ENCODE peak calls at places on chromosomes 2 and 18, in nine cellular contexts. One of them, this sample, is unnamed.

GRCh38 chr2:1854747-1855146 is 110.4 kb upstream of the PXDN start:
- DNase-seq in GM23248: peak
- DNase-seq in activated CD4-positive, alpha-beta T cell treated with anti-CD3 and anti-CD28 coated beads, Interleukin-2, amount 50 U/mL, for 4 hours: no peak
- DNase-seq in stimulated activated CD8-positive, alpha-beta memory T cell treated with anti-CD3 and anti-CD28 coated beads, Interleukin-7, amount 100 ng/mL, for 1 hour: no peak
- DNase-seq in T-helper 2 cell: no peak
- DNase-seq in PC-9: no peak
- DNase-seq in Panc1: peak
- DNase-seq in posterior cingulate gyrus: peak
- DNase-seq in myocyte: peak
- DNase-seq in this sample: no peak

GRCh38 chr2:237693281-237694039 is 66.1 kb downstream of the LRRFIP1 start:
- DNase-seq in Panc1: peak
- DNase-seq in activated CD4-positive, alpha-beta T cell treated with anti-CD3 and anti-CD28 coated beads, Interleukin-2, amount 50 U/mL, for 4 hours: no peak
- DNase-seq in posterior cingulate gyrus: no peak
- DNase-seq in T-helper 2 cell: no peak
- DNase-seq in myocyte: no peak
- DNase-seq in GM23248: peak
- DNase-seq in stimulated activated CD8-positive, alpha-beta memory T cell treated with anti-CD3 and anti-CD28 coated beads, Interleukin-7, amount 100 ng/mL, for 1 hour: no peak
- DNase-seq in PC-9: peak
- DNase-seq in this sample: peak

GRCh38 chr2:235416816-235417499 is 76.9 kb upstream of the AGAP1 start:
- DNase-seq in Panc1: no peak
- DNase-seq in activated CD4-positive, alpha-beta T cell treated with anti-CD3 and anti-CD28 coated beads, Interleukin-2, amount 50 U/mL, for 4 hours: no peak
- DNase-seq in stimulated activated CD8-positive, alpha-beta memory T cell treated with anti-CD3 and anti-CD28 coated beads, Interleukin-7, amount 100 ng/mL, for 1 hour: no peak
- DNase-seq in GM23248: peak
- DNase-seq in myocyte: peak
- DNase-seq in T-helper 2 cell: no peak
- DNase-seq in PC-9: no peak
- DNase-seq in posterior cingulate gyrus: no peak
- DNase-seq in this sample: no peak

GRCh38 chr2:10414000-10414451 is 34.1 kb downstream of the ODC1 start:
- DNase-seq in myocyte: peak
- DNase-seq in stimulated activated CD8-positive, alpha-beta memory T cell treated with anti-CD3 and anti-CD28 coated beads, Interleukin-7, amount 100 ng/mL, for 1 hour: no peak
- DNase-seq in posterior cingulate gyrus: no peak
- DNase-seq in PC-9: peak
- DNase-seq in activated CD4-positive, alpha-beta T cell treated with anti-CD3 and anti-CD28 coated beads, Interleukin-2, amount 50 U/mL, for 4 hours: no peak
- DNase-seq in GM23248: peak
- DNase-seq in T-helper 2 cell: no peak
- DNase-seq in Panc1: no peak
- DNase-seq in this sample: no peak

GRCh38 chr2:113041871-113042270 is 10.8 kb downstream of the IL36B start:
- DNase-seq in activated CD4-positive, alpha-beta T cell treated with anti-CD3 and anti-CD28 coated beads, Interleukin-2, amount 50 U/mL, for 4 hours: no peak
- DNase-seq in Panc1: no peak
- DNase-seq in stimulated activated CD8-positive, alpha-beta memory T cell treated with anti-CD3 and anti-CD28 coated beads, Interleukin-7, amount 100 ng/mL, for 1 hour: no peak
- DNase-seq in myocyte: no peak
- DNase-seq in posterior cingulate gyrus: no peak
- DNase-seq in PC-9: no peak
- DNase-seq in T-helper 2 cell: no peak
- DNase-seq in GM23248: no peak
- DNase-seq in this sample: no peak

GRCh38 chr2:206323486-206323885 is 49.0 kb downstream of the ZDBF2 start:
- DNase-seq in posterior cingulate gyrus: no peak
- DNase-seq in PC-9: no peak
- DNase-seq in GM23248: no peak
- DNase-seq in T-helper 2 cell: no peak
- DNase-seq in Panc1: no peak
- DNase-seq in stimulated activated CD8-positive, alpha-beta memory T cell treated with anti-CD3 and anti-CD28 coated beads, Interleukin-7, amount 100 ng/mL, for 1 hour: no peak
- DNase-seq in activated CD4-positive, alpha-beta T cell treated with anti-CD3 and anti-CD28 coated beads, Interleukin-2, amount 50 U/mL, for 4 hours: no peak
- DNase-seq in myocyte: no peak
- DNase-seq in this sample: no peak

GRCh38 chr2:169716938-169717690 is 16.5 kb upstream of the KLHL23 start:
- DNase-seq in posterior cingulate gyrus: no peak
- DNase-seq in PC-9: no peak
- DNase-seq in myocyte: no peak
- DNase-seq in activated CD4-positive, alpha-beta T cell treated with anti-CD3 and anti-CD28 coated beads, Interleukin-2, amount 50 U/mL, for 4 hours: no peak
- DNase-seq in GM23248: no peak
- DNase-seq in stimulated activated CD8-positive, alpha-beta memory T cell treated with anti-CD3 and anti-CD28 coated beads, Interleukin-7, amount 100 ng/mL, for 1 hour: no peak
- DNase-seq in Panc1: no peak
- DNase-seq in T-helper 2 cell: no peak
- DNase-seq in this sample: no peak

GRCh38 chr2:73162856-73163521 is 39.4 kb upstream of the NOTO start:
- DNase-seq in stimulated activated CD8-positive, alpha-beta memory T cell treated with anti-CD3 and anti-CD28 coated beads, Interleukin-7, amount 100 ng/mL, for 1 hour: no peak
- DNase-seq in activated CD4-positive, alpha-beta T cell treated with anti-CD3 and anti-CD28 coated beads, Interleukin-2, amount 50 U/mL, for 4 hours: no peak
- DNase-seq in T-helper 2 cell: no peak
- DNase-seq in posterior cingulate gyrus: no peak
- DNase-seq in myocyte: no peak
- DNase-seq in GM23248: no peak
- DNase-seq in PC-9: peak
- DNase-seq in Panc1: no peak
- DNase-seq in this sample: no peak

GRCh38 chr18:11664286-11664685 is 24.8 kb upstream of the GNAL start:
- DNase-seq in Panc1: no peak
- DNase-seq in stimulated activated CD8-positive, alpha-beta memory T cell treated with anti-CD3 and anti-CD28 coated beads, Interleukin-7, amount 100 ng/mL, for 1 hour: no peak
- DNase-seq in activated CD4-positive, alpha-beta T cell treated with anti-CD3 and anti-CD28 coated beads, Interleukin-2, amount 50 U/mL, for 4 hours: no peak
- DNase-seq in T-helper 2 cell: no peak
- DNase-seq in PC-9: no peak
- DNase-seq in posterior cingulate gyrus: no peak
- DNase-seq in GM23248: no peak
- DNase-seq in myocyte: no peak
- DNase-seq in this sample: no peak

GRCh38 chr2:24924732-24925131 is 4.7 kb upstream of the ADCY3 start:
- DNase-seq in T-helper 2 cell: no peak
- DNase-seq in GM23248: no peak
- DNase-seq in activated CD4-positive, alpha-beta T cell treated with anti-CD3 and anti-CD28 coated beads, Interleukin-2, amount 50 U/mL, for 4 hours: no peak
- DNase-seq in PC-9: no peak
- DNase-seq in stimulated activated CD8-positive, alpha-beta memory T cell treated with anti-CD3 and anti-CD28 coated beads, Interleukin-7, amount 100 ng/mL, for 1 hour: no peak
- DNase-seq in myocyte: no peak
- DNase-seq in Panc1: no peak
- DNase-seq in posterior cingulate gyrus: no peak
- DNase-seq in this sample: no peak

GRCh38 chr2:165163771-165164170 is 40.1 kb downstream of the SCN3A start:
- DNase-seq in stimulated activated CD8-positive, alpha-beta memory T cell treated with anti-CD3 and anti-CD28 coated beads, Interleukin-7, amount 100 ng/mL, for 1 hour: no peak
- DNase-seq in T-helper 2 cell: no peak
- DNase-seq in posterior cingulate gyrus: no peak
- DNase-seq in Panc1: no peak
- DNase-seq in PC-9: no peak
- DNase-seq in myocyte: no peak
- DNase-seq in activated CD4-positive, alpha-beta T cell treated with anti-CD3 and anti-CD28 coated beads, Interleukin-2, amount 50 U/mL, for 4 hours: no peak
- DNase-seq in GM23248: peak
- DNase-seq in this sample: no peak

GRCh38 chr2:112920923-112921532 is 10.1 kb downstream of the IL37 start:
- DNase-seq in stimulated activated CD8-positive, alpha-beta memory T cell treated with anti-CD3 and anti-CD28 coated beads, Interleukin-7, amount 100 ng/mL, for 1 hour: no peak
- DNase-seq in Panc1: no peak
- DNase-seq in activated CD4-positive, alpha-beta T cell treated with anti-CD3 and anti-CD28 coated beads, Interleukin-2, amount 50 U/mL, for 4 hours: no peak
- DNase-seq in posterior cingulate gyrus: no peak
- DNase-seq in GM23248: peak
- DNase-seq in PC-9: peak
- DNase-seq in T-helper 2 cell: no peak
- DNase-seq in myocyte: no peak
- DNase-seq in this sample: no peak

GRCh38 chr18:11074879-11075278 is 74.5 kb downstream of the PIEZO2 start:
- DNase-seq in Panc1: no peak
- DNase-seq in activated CD4-positive, alpha-beta T cell treated with anti-CD3 and anti-CD28 coated beads, Interleukin-2, amount 50 U/mL, for 4 hours: no peak
- DNase-seq in PC-9: no peak
- DNase-seq in stimulated activated CD8-positive, alpha-beta memory T cell treated with anti-CD3 and anti-CD28 coated beads, Interleukin-7, amount 100 ng/mL, for 1 hour: no peak
- DNase-seq in T-helper 2 cell: no peak
- DNase-seq in posterior cingulate gyrus: no peak
- DNase-seq in GM23248: no peak
- DNase-seq in myocyte: no peak
- DNase-seq in this sample: no peak

GRCh38 chr2:219440388-219441256 is 6.0 kb downstream of the SPEG start:
- DNase-seq in stimulated activated CD8-positive, alpha-beta memory T cell treated with anti-CD3 and anti-CD28 coated beads, Interleukin-7, amount 100 ng/mL, for 1 hour: no peak
- DNase-seq in PC-9: no peak
- DNase-seq in activated CD4-positive, alpha-beta T cell treated with anti-CD3 and anti-CD28 coated beads, Interleukin-2, amount 50 U/mL, for 4 hours: no peak
- DNase-seq in GM23248: peak
- DNase-seq in Panc1: no peak
- DNase-seq in posterior cingulate gyrus: no peak
- DNase-seq in T-helper 2 cell: no peak
- DNase-seq in myocyte: peak
- DNase-seq in this sample: no peak

GRCh38 chr18:31275722-31276463 is 42.1 kb upstream of the DSG1 start:
- DNase-seq in Panc1: no peak
- DNase-seq in GM23248: no peak
- DNase-seq in myocyte: no peak
- DNase-seq in posterior cingulate gyrus: no peak
- DNase-seq in stimulated activated CD8-positive, alpha-beta memory T cell treated with anti-CD3 and anti-CD28 coated beads, Interleukin-7, amount 100 ng/mL, for 1 hour: no peak
- DNase-seq in activated CD4-positive, alpha-beta T cell treated with anti-CD3 and anti-CD28 coated beads, Interleukin-2, amount 50 U/mL, for 4 hours: no peak
- DNase-seq in T-helper 2 cell: no peak
- DNase-seq in PC-9: no peak
- DNase-seq in this sample: no peak

GRCh38 chr2:101127319-101128056 is 23.7 kb downstream of the TBC1D8 start:
- DNase-seq in PC-9: peak
- DNase-seq in Panc1: no peak
- DNase-seq in T-helper 2 cell: no peak
- DNase-seq in GM23248: no peak
- DNase-seq in myocyte: no peak
- DNase-seq in posterior cingulate gyrus: no peak
- DNase-seq in stimulated activated CD8-positive, alpha-beta memory T cell treated with anti-CD3 and anti-CD28 coated beads, Interleukin-7, amount 100 ng/mL, for 1 hour: no peak
- DNase-seq in activated CD4-positive, alpha-beta T cell treated with anti-CD3 and anti-CD28 coated beads, Interleukin-2, amount 50 U/mL, for 4 hours: no peak
- DNase-seq in this sample: no peak

GRCh38 chr2:74002515-74003391 is 18.0 kb downstream of the TET3 start:
- DNase-seq in Panc1: no peak
- DNase-seq in stimulated activated CD8-positive, alpha-beta memory T cell treated with anti-CD3 and anti-CD28 coated beads, Interleukin-7, amount 100 ng/mL, for 1 hour: peak
- DNase-seq in GM23248: peak
- DNase-seq in myocyte: peak
- DNase-seq in posterior cingulate gyrus: peak
- DNase-seq in PC-9: no peak
- DNase-seq in activated CD4-positive, alpha-beta T cell treated with anti-CD3 and anti-CD28 coated beads, Interleukin-2, amount 50 U/mL, for 4 hours: peak
- DNase-seq in T-helper 2 cell: peak
- DNase-seq in this sample: no peak

GRCh38 chr2:28702415-28702859 is 49.2 kb upstream of the PPP1CB start:
- DNase-seq in PC-9: no peak
- DNase-seq in activated CD4-positive, alpha-beta T cell treated with anti-CD3 and anti-CD28 coated beads, Interleukin-2, amount 50 U/mL, for 4 hours: no peak
- DNase-seq in GM23248: no peak
- DNase-seq in Panc1: no peak
- DNase-seq in stimulated activated CD8-positive, alpha-beta memory T cell treated with anti-CD3 and anti-CD28 coated beads, Interleukin-7, amount 100 ng/mL, for 1 hour: no peak
- DNase-seq in posterior cingulate gyrus: peak
- DNase-seq in myocyte: peak
- DNase-seq in T-helper 2 cell: no peak
- DNase-seq in this sample: no peak

GRCh38 chr2:67625671-67626070 is 228.5 kb downstream of the ETAA1 start:
- DNase-seq in posterior cingulate gyrus: no peak
- DNase-seq in T-helper 2 cell: no peak
- DNase-seq in GM23248: peak
- DNase-seq in Panc1: no peak
- DNase-seq in stimulated activated CD8-positive, alpha-beta memory T cell treated with anti-CD3 and anti-CD28 coated beads, Interleukin-7, amount 100 ng/mL, for 1 hour: no peak
- DNase-seq in activated CD4-positive, alpha-beta T cell treated with anti-CD3 and anti-CD28 coated beads, Interleukin-2, amount 50 U/mL, for 4 hours: no peak
- DNase-seq in PC-9: no peak
- DNase-seq in myocyte: peak
- DNase-seq in this sample: no peak

GRCh38 chr2:25302758-25303436 is 38.8 kb downstream of the DNMT3A start:
- DNase-seq in posterior cingulate gyrus: no peak
- DNase-seq in T-helper 2 cell: no peak
- DNase-seq in myocyte: no peak
- DNase-seq in activated CD4-positive, alpha-beta T cell treated with anti-CD3 and anti-CD28 coated beads, Interleukin-2, amount 50 U/mL, for 4 hours: no peak
- DNase-seq in GM23248: no peak
- DNase-seq in PC-9: peak
- DNase-seq in stimulated activated CD8-positive, alpha-beta memory T cell treated with anti-CD3 and anti-CD28 coated beads, Interleukin-7, amount 100 ng/mL, for 1 hour: no peak
- DNase-seq in Panc1: no peak
- DNase-seq in this sample: no peak

GRCh38 chr2:9708683-9709538 is 78.1 kb upstream of the YWHAQ start:
- DNase-seq in T-helper 2 cell: no peak
- DNase-seq in GM23248: peak
- DNase-seq in posterior cingulate gyrus: no peak
- DNase-seq in stimulated activated CD8-positive, alpha-beta memory T cell treated with anti-CD3 and anti-CD28 coated beads, Interleukin-7, amount 100 ng/mL, for 1 hour: no peak
- DNase-seq in activated CD4-positive, alpha-beta T cell treated with anti-CD3 and anti-CD28 coated beads, Interleukin-2, amount 50 U/mL, for 4 hours: no peak
- DNase-seq in Panc1: no peak
- DNase-seq in PC-9: no peak
- DNase-seq in myocyte: no peak
- DNase-seq in this sample: no peak

GRCh38 chr2:136117391-136117841 is 533 bp downstream of the CXCR4 start:
- DNase-seq in Panc1: no peak
- DNase-seq in activated CD4-positive, alpha-beta T cell treated with anti-CD3 and anti-CD28 coated beads, Interleukin-2, amount 50 U/mL, for 4 hours: peak
- DNase-seq in posterior cingulate gyrus: peak
- DNase-seq in stimulated activated CD8-positive, alpha-beta memory T cell treated with anti-CD3 and anti-CD28 coated beads, Interleukin-7, amount 100 ng/mL, for 1 hour: no peak
- DNase-seq in myocyte: peak
- DNase-seq in GM23248: peak
- DNase-seq in T-helper 2 cell: peak
- DNase-seq in PC-9: no peak
- DNase-seq in this sample: peak

GRCh38 chr18:13548106-13548819 is 178.1 kb downstream of the FAM210A start:
- DNase-seq in stimulated activated CD8-positive, alpha-beta memory T cell treated with anti-CD3 and anti-CD28 coated beads, Interleukin-7, amount 100 ng/mL, for 1 hour: no peak
- DNase-seq in PC-9: no peak
- DNase-seq in GM23248: no peak
- DNase-seq in posterior cingulate gyrus: peak
- DNase-seq in myocyte: no peak
- DNase-seq in T-helper 2 cell: no peak
- DNase-seq in Panc1: no peak
- DNase-seq in activated CD4-positive, alpha-beta T cell treated with anti-CD3 and anti-CD28 coated beads, Interleukin-2, amount 50 U/mL, for 4 hours: no peak
- DNase-seq in this sample: no peak

GRCh38 chr2:166304656-166305055 is 71.1 kb downstream of the SCN9A start:
- DNase-seq in Panc1: no peak
- DNase-seq in T-helper 2 cell: no peak
- DNase-seq in GM23248: no peak
- DNase-seq in posterior cingulate gyrus: no peak
- DNase-seq in myocyte: no peak
- DNase-seq in activated CD4-positive, alpha-beta T cell treated with anti-CD3 and anti-CD28 coated beads, Interleukin-2, amount 50 U/mL, for 4 hours: no peak
- DNase-seq in PC-9: no peak
- DNase-seq in stimulated activated CD8-positive, alpha-beta memory T cell treated with anti-CD3 and anti-CD28 coated beads, Interleukin-7, amount 100 ng/mL, for 1 hour: no peak
- DNase-seq in this sample: no peak

GRCh38 chr2:100292022-100292580 is 30.2 kb downstream of the LONRF2 start:
- DNase-seq in myocyte: peak
- DNase-seq in posterior cingulate gyrus: no peak
- DNase-seq in T-helper 2 cell: peak
- DNase-seq in PC-9: peak
- DNase-seq in activated CD4-positive, alpha-beta T cell treated with anti-CD3 and anti-CD28 coated beads, Interleukin-2, amount 50 U/mL, for 4 hours: no peak
- DNase-seq in stimulated activated CD8-positive, alpha-beta memory T cell treated with anti-CD3 and anti-CD28 coated beads, Interleukin-7, amount 100 ng/mL, for 1 hour: no peak
- DNase-seq in Panc1: peak
- DNase-seq in GM23248: peak
- DNase-seq in this sample: no peak

GRCh38 chr18:76416935-76417334 is 78.1 kb downstream of the ZNF516 start:
- DNase-seq in Panc1: no peak
- DNase-seq in PC-9: no peak
- DNase-seq in GM23248: peak
- DNase-seq in stimulated activated CD8-positive, alpha-beta memory T cell treated with anti-CD3 and anti-CD28 coated beads, Interleukin-7, amount 100 ng/mL, for 1 hour: no peak
- DNase-seq in activated CD4-positive, alpha-beta T cell treated with anti-CD3 and anti-CD28 coated beads, Interleukin-2, amount 50 U/mL, for 4 hours: no peak
- DNase-seq in posterior cingulate gyrus: no peak
- DNase-seq in T-helper 2 cell: no peak
- DNase-seq in myocyte: no peak
- DNase-seq in this sample: no peak

This sample was measured in T-helper 1 cell.